ENCODE peak calls at places on chromosomes 2 and 18, in ten cellular contexts. C is foreskin fibroblast; J is uterus; W is cardiac muscle cell; R is astrocyte of the spinal cord; P is osteoblast; F is activated CD8-positive, alpha-beta T cell treated with anti-CD3 and anti-CD28 coated beads for 36 hours; X is CD8-positive, alpha-beta T cell; Z is OCI-LY7; V is body of pancreas. O is an unnamed sample.
A peak's percentile ranks its signal among the peaks of the same experiment; 100 is the strongest.

GRCh38 chr2:230137902-230138539 is 69.3 kb upstream of the SLC16A14 start:
- DNase-seq in C (no peak), J (no peak), W (no peak), R (no peak), P (no peak), F (no peak), X (no peak), Z (peak; percentile 10), V (no peak), O (peak; percentile 19)

GRCh38 chr2:60661073-60661738 is 94.9 kb upstream of the PAPOLG start:
- DNase-seq in C (no peak), J (no peak), W (no peak), R (no peak), P (no peak), F (no peak), X (no peak), Z (peak; percentile 12), V (no peak), O (no peak)

GRCh38 chr2:95377216-95377530 is 25.3 kb upstream of the FAHD2A start:
- DNase-seq in C (no peak), J (no peak), W (no peak), R (no peak), P (no peak), F (no peak), X (no peak), Z (no peak), V (no peak), O (no peak)

GRCh38 chr2:168740360-168740759 is 62.1 kb upstream of the NOSTRIN start:
- DNase-seq in C (no peak), J (no peak), W (no peak), R (no peak), P (no peak), F (no peak), X (no peak), Z (no peak), V (no peak), O (peak; percentile 8)

GRCh38 chr2:41167014-41167413 is 715.1 kb upstream of the SLC8A1 start:
- DNase-seq in C (no peak), J (no peak), W (no peak), R (no peak), P (no peak), F (no peak), X (no peak), Z (no peak), V (no peak), O (no peak)

GRCh38 chr2:128306081-128306930 is 12.4 kb downstream of the HS6ST1 start:
- DNase-seq in C (peak; percentile 84), J (peak; percentile 80), W (peak; percentile 27), R (peak; percentile 98), P (peak; percentile 99), F (no peak), X (no peak), Z (no peak), V (peak; percentile 79), O (peak; percentile 94)

GRCh38 chr2:237383991-237384671 is 29.8 kb downstream of the COL6A3 start:
- DNase-seq in C (peak; percentile 28), J (peak; percentile 68), W (no peak), R (no peak), P (peak; percentile 76), F (no peak), X (no peak), Z (no peak), V (no peak), O (no peak)

GRCh38 chr2:117785740-117786139 is 28.8 kb upstream of the DDX18 start:
- DNase-seq in C (peak; percentile 10), J (no peak), W (peak; percentile 81), R (peak; percentile 52), P (no peak), F (peak; percentile 64), X (no peak), Z (peak; percentile 73), V (peak; percentile 53), O (peak; percentile 19)

GRCh38 chr18:63177822-63178525 is 141.6 kb downstream of the BCL2 start:
- DNase-seq in C (peak; percentile 18), J (peak; percentile 84), W (no peak), R (no peak), P (no peak), F (no peak), X (no peak), Z (no peak), V (no peak), O (no peak)

GRCh38 chr2:12479042-12479601 is 237.6 kb upstream of the TRIB2 start:
- DNase-seq in C (no peak), J (no peak), W (no peak), R (peak; percentile 44), P (no peak), F (no peak), X (no peak), Z (no peak), V (no peak), O (no peak)

GRCh38 chr18:58806826-58807714 is 57.6 kb upstream of the ZNF532 start:
- DNase-seq in C (no peak), J (no peak), W (no peak), R (no peak), P (no peak), F (no peak), X (no peak), Z (no peak), V (no peak), O (no peak)

GRCh38 chr2:88090446-88091283 is 23.0 kb downstream of the SMYD1 start:
- DNase-seq in C (no peak), J (no peak), W (no peak), R (no peak), P (no peak), F (peak; percentile 66), X (no peak), Z (no peak), V (no peak), O (no peak)

GRCh38 chr18:68666316-68666715 is 48.6 kb downstream of the TMX3 start:
- DNase-seq in C (no peak), J (no peak), W (no peak), R (no peak), P (no peak), F (no peak), X (no peak), Z (no peak), V (peak; percentile 8), O (no peak)

GRCh38 chr2:43384143-43384542 is 157.7 kb upstream of the ZFP36L2 start:
- DNase-seq in C (no peak), J (no peak), W (no peak), R (no peak), P (no peak), F (no peak), X (no peak), Z (no peak), V (no peak), O (no peak)

GRCh38 chr2:188003800-188004199 is 287.9 kb upstream of the GULP1 start:
- DNase-seq in C (no peak), J (no peak), W (no peak), R (no peak), P (no peak), F (no peak), X (no peak), Z (no peak), V (no peak), O (no peak)
- TF ChIP-seq CTCF in C (no peak), J (no peak), W (no peak), R (no peak), P (no peak), F (no peak), X (no peak), Z (no peak), V (no peak), O (no peak)

GRCh38 chr2:47311764-47312503 is 91.0 kb upstream of the MSH2 start:
- DNase-seq in C (no peak), J (no peak), W (no peak), R (no peak), P (no peak), F (no peak), X (no peak), Z (no peak), V (no peak), O (no peak)

GRCh38 chr2:47310801-47311560 is 92.0 kb upstream of the MSH2 start:
- DNase-seq in C (no peak), J (peak; percentile 32), W (no peak), R (no peak), P (no peak), F (no peak), X (no peak), Z (no peak), V (peak; percentile 54), O (no peak)

GRCh38 chr2:47312504-47312875 is 90.5 kb upstream of the MSH2 start:
- DNase-seq in C (no peak), J (no peak), W (no peak), R (no peak), P (no peak), F (no peak), X (no peak), Z (no peak), V (no peak), O (no peak)

GRCh38 chr2:47313728-47314127 is 89.2 kb upstream of the MSH2 start:
- DNase-seq in C (no peak), J (no peak), W (no peak), R (no peak), P (no peak), F (no peak), X (no peak), Z (no peak), V (no peak), O (no peak)

GRCh38 chr2:47313141-47313691 is 89.7 kb upstream of the MSH2 start:
- DNase-seq in C (no peak), J (no peak), W (no peak), R (no peak), P (no peak), F (no peak), X (no peak), Z (no peak), V (peak; percentile 43), O (no peak)
- TF ChIP-seq CTCF in C (no peak), J (no peak), W (no peak), R (no peak), P (no peak), F (no peak), X (no peak), Z (no peak), V (no peak), O (no peak)

DNA sequence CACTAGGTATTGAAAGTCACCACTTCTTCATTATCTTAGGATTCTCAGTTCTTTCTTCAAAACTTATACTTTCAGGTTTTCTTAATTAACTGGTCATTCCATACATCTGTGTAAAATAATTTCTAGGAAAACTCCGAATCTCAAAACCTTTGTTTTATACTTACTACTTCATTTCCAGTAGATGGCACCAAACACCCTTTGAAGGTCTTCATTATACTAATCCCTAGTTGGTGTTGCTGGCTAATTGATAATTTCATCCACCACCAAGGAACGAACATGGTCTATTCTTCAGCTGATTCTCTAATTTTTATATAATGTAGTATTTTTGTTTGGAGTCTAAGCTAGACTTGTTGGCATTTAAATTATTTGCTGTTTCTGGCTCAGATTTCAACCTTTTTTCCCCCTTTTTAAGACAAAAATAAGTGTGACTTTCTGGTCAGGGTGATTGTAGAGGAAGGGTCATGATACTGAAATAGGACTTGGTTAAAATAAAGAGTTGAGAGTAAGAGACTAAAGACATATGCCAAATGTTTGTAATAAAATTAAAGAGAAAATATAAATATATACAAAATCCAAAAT is 2.8 kb upstream of the MXD1 start:
- DNase-seq in C (peak; percentile 37), J (no peak), W (peak; percentile 59), R (peak; percentile 60), P (no peak), F (no peak), X (no peak), Z (peak; percentile 81), V (peak; percentile 13), O (peak; percentile 57)
- TF ChIP-seq CTCF in C (peak; percentile 40), J (peak; percentile 67), W (peak; percentile 45), R (peak; percentile 28), P (peak; percentile 57), F (peak; percentile 88), X (peak; percentile 95), Z (peak; percentile 90), V (peak; percentile 28), O (peak; percentile 85)

GRCh38 chr2:115549731-115550130 is 1107.3 kb downstream of the DPP10 start:
- DNase-seq in C (no peak), J (no peak), W (no peak), R (no peak), P (no peak), F (no peak), X (no peak), Z (no peak), V (no peak), O (no peak)
- TF ChIP-seq CTCF in C (no peak), J (no peak), W (no peak), R (no peak), P (no peak), F (no peak), X (no peak), Z (no peak), V (no peak), O (no peak)